ENCODE peak calls at places on chromosomes 13 and 19, in four cellular contexts. W is IMR-90, X is hepatocyte, N is fibroblast of the aortic adventitia. F is an unnamed sample.

GRCh38 chr13:114025432-114026127 is 51.7 kb upstream of the C13orf46 start:
- DNase-seq in W (peak; percentile 78), X (no peak), N (peak; percentile 28), F (peak; percentile 86)

GRCh38 chr19:1247747-1248453 is 483 bp upstream of the MIDN start:
- DNase-seq in W (peak; percentile 70), X (peak; percentile 88), N (peak; percentile 51), F (peak; percentile 71)

GRCh38 chr19:47430041-47430802 is 10.9 kb upstream of the MEIS3 start:
- DNase-seq in W (peak; percentile 27), X (peak; percentile 80), N (peak; percentile 28), F (peak; percentile 38)

GRCh38 chr19:43467730-43468129 is 2.3 kb upstream of the LYPD3 start:
- DNase-seq in W (peak; percentile 70), X (no peak), N (peak; percentile 45), F (peak; percentile 19)

GRCh38 chr19:55257461-55258411 is 1.1 kb downstream of the PPP6R1 start:
- DNase-seq in W (peak; percentile 32), X (peak; percentile 48), N (peak; percentile 4), F (no peak)

GRCh38 chr19:56404705-56405056 is 549 bp downstream of the ZNF583 start:
- DNase-seq in W (no peak), X (no peak), N (no peak), F (no peak)

GRCh38 chr13:100388923-100389322 is 199.7 kb downstream of the GGACT start:
- DNase-seq in W (no peak), X (no peak), N (no peak), F (no peak)

GRCh38 chr19:2317300-2317699 is 9.3 kb upstream of the LINGO3 start:
- DNase-seq in W (no peak), X (no peak), N (no peak), F (no peak)

GRCh38 chr19:31339405-31339804 is 9.8 kb downstream of the TSHZ3 start:
- DNase-seq in W (no peak), X (no peak), N (no peak), F (no peak)

GRCh38 chr19:46296722-46297431 is at the start of gene HIF3A:
- DNase-seq in W (no peak), X (peak; percentile 97), N (no peak), F (peak; percentile 58)

GRCh38 chr19:5358173-5358800 is 17.7 kb upstream of the PTPRS start:
- DNase-seq in W (peak; percentile 17), X (no peak), N (peak; percentile 25), F (no peak)

GRCh38 chr19:24166055-24166454 is 79.1 kb downstream of the ZNF254 start:
- DNase-seq in W (peak; percentile 65), X (no peak), N (no peak), F (no peak)

GRCh38 chr19:3625996-3626472 is 556 bp downstream of the CACTIN start:
- DNase-seq in W (no peak), X (no peak), N (no peak), F (no peak)

GRCh38 chr13:67932991-67933390 is 702.9 kb upstream of the PCDH9 start:
- DNase-seq in W (no peak), X (no peak), N (no peak), F (no peak)

GRCh38 chr13:80171096-80171495 is 169.8 kb downstream of the SPRY2 start:
- DNase-seq in W (no peak), X (no peak), N (no peak), F (no peak)

GRCh38 chr13:33610471-33611015 is 207.4 kb upstream of the RFC3 start:
- DNase-seq in W (no peak), X (no peak), N (peak; percentile 5), F (peak; percentile 47)

GRCh38 chr13:102317593-102317992 is 84.3 kb downstream of the FGF14 start:
- DNase-seq in W (peak; percentile 8), X (peak; percentile 6), N (peak; percentile 82), F (peak; percentile 5)

GRCh38 chr13:98775844-98776598 is 23.5 kb upstream of the SLC15A1 start:
- DNase-seq in W (peak; percentile 65), X (peak; percentile 88), N (no peak), F (peak; percentile 62)

GRCh38 chr19:31253816-31254551 is 95.3 kb downstream of the TSHZ3 start:
- DNase-seq in W (peak; percentile 47), X (peak; percentile 34), N (peak; percentile 51), F (peak; percentile 45)

GRCh38 chr13:84668637-84669036 is 786.4 kb upstream of the SLITRK1 start:
- DNase-seq in W (no peak), X (peak; percentile 16), N (no peak), F (no peak)

GRCh38 chr19:16319466-16319865 is 5.2 kb upstream of the KLF2 start:
- DNase-seq in W (peak; percentile 49), X (no peak), N (no peak), F (peak; percentile 71)

GRCh38 chr13:62209539-62209938 is 793.9 kb upstream of the PCDH20 start:
- DNase-seq in W (no peak), X (no peak), N (no peak), F (no peak)
- TF ChIP-seq CTCF in W (no peak), X (no peak), N (no peak), F (no peak)

DNA sequence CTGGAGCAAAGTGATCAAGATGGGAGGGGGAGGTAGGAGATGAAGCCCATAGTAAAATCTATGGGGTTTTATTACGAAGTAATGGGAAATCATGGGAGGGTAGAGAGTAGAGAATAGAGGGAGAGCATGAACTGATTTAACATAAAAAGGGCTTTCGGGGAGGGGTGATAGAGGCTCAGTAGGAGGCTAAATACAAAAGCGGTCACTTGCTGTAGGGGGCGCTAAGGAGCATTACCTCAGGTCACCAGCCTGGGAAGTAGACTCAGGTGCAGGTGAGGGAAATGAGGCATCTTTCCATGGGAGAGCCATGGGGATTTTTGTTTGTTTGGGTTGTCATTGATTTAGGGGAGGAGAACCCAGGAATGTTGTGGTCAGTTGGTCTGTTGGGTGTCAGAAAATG is 14.1 kb downstream of the KRTDAP start:
- DNase-seq in W (no peak), X (no peak), N (no peak), F (no peak)
- TF ChIP-seq CTCF in W (no peak), X (no peak), N (no peak), F (no peak)

GRCh38 chr19:50565984-50566903 is 2.0 kb downstream of the LRRC4B start:
- DNase-seq in W (no peak), X (peak; percentile 45), N (no peak), F (no peak)

GRCh38 chr19:50562329-50562728 is 5.9 kb downstream of the LRRC4B start:
- DNase-seq in W (no peak), X (no peak), N (no peak), F (no peak)

GRCh38 chr19:50562996-50563395 is 5.2 kb downstream of the LRRC4B start:
- DNase-seq in W (no peak), X (no peak), N (no peak), F (no peak)

GRCh38 chr19:50563597-50563996 is 4.6 kb downstream of the LRRC4B start:
- DNase-seq in W (no peak), X (no peak), N (no peak), F (no peak)

GRCh38 chr19:50564229-50565105 is 3.8 kb downstream of the LRRC4B start:
- DNase-seq in W (no peak), X (no peak), N (no peak), F (no peak)
- TF ChIP-seq CTCF in W (no peak), X (no peak), N (no peak), F (no peak)

GRCh38 chr13:31891472-31891871 is 140.1 kb upstream of the FRY start:
- DNase-seq in W (no peak), X (peak; percentile 35), N (peak; percentile 25), F (no peak)
- TF ChIP-seq CTCF in W (no peak), X (no peak), N (no peak), F (no peak)

GRCh38 chr13:29454931-29455481 is 140.5 kb downstream of the SLC7A1 start:
- DNase-seq in W (peak; percentile 7), X (no peak), N (no peak), F (no peak)
- TF ChIP-seq CTCF in W (peak; percentile 36), X (peak; percentile 14), N (peak; percentile 35), F (peak; percentile 56)

GRCh38 chr13:23723463-23723862 is 153.3 kb downstream of the TNFRSF19 start:
- DNase-seq in W (peak; percentile 78), X (no peak), N (peak; percentile 70), F (peak; percentile 84)
- TF ChIP-seq CTCF in W (peak; percentile 13), X (no peak), N (peak; percentile 13), F (no peak)

DNA sequence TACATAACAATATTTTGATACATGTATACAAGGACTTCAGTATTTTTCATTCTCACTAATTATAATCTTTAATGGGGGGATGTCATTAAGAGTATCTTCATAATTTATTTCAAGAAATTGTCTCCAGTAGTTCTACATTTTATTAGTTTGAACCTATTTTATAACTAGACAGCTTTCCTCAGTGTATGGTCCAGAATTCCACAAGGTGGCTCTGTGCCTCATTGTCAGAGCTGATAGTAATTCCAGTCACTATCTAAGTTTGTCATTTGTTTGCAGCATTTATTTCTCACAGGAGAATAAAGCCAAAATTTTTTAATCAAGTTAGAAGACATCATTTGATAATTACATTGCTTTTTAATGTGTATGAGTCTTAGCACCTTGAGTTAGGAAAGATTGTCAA is 1633.0 kb upstream of the PCDH20 start:
- DNase-seq in W (peak; percentile 16), X (no peak), N (no peak), F (no peak)
- TF ChIP-seq CTCF in W (peak; percentile 26), X (no peak), N (no peak), F (peak; percentile 39)

DNA sequence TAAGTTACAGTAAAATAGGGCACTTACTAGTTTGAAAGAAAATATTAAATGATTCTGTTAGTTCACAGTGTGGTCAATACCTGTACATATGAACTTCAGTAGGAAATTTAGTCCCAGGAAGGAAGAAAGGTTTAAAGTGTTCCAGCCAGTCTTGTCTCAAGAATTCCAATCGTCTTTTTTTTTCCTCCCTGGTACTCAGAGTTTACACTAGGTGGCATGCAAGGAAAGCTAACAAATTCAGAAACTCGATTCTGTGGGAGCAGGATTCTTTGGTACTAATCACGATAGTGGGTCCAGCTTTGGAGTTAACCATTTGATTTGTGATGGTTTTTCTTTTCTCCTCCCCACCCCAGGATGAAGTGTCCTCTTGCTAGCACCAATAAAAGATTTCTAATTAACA is 43.6 kb downstream of the POLR1D start:
- DNase-seq in W (peak; percentile 20), X (no peak), N (peak; percentile 17), F (no peak)
- TF ChIP-seq CTCF in W (no peak), X (peak; percentile 14), N (peak; percentile 30), F (no peak)

DNA sequence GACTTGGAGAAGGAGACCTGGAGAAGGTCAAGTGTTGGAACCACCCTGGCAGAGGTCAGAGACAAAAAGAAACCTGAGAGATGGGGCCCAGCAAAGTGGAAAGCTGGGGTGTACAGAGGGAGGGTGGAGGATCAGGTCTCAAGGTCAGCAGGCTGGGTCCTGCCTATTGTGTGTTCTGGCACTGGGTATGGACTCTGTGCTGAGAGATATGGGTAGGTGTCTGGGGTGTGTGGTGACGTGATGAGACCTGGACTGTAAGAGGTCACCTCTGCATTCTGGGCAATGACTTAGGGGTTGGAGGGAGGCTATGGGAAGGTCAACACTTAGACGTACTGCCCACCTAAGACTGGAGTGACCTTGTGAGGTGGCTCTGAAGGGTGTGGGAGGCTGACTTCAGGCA is 88.1 kb downstream of the SCGB2B2 start:
- DNase-seq in W (no peak), X (no peak), N (no peak), F (no peak)
- TF ChIP-seq CTCF in W (no peak), X (no peak), N (no peak), F (no peak)

F was measured in astrocyte of the spinal cord.